ENCODE peak calls at places on chromosomes 4 and X, in six cellular contexts. G is GM23248, Y is hepatocyte, S is PC-3, U is neural progenitor cell, C is SK-N-SH. L is an unnamed sample.

GRCh38 chr4:123127218-123127617 is 204.8 kb upstream of the NUDT6 start:
- DNase-seq in G (peak; percentile 48), Y (no peak), S (peak; percentile 37), U (no peak), C (no peak), L (no peak)

GRCh38 chr4:184231573-184231972 is 13.9 kb upstream of the ENPP6 start:
- DNase-seq in G (no peak), Y (no peak), S (no peak), U (no peak), C (no peak), L (no peak)

GRCh38 chr4:6889101-6889735 is 20.4 kb upstream of the TBC1D14 start:
- DNase-seq in G (no peak), Y (no peak), S (no peak), U (no peak), C (no peak), L (no peak)

GRCh38 chr4:97525236-97525635 is 618.0 kb downstream of the STPG2 start:
- DNase-seq in G (no peak), Y (no peak), S (no peak), U (no peak), C (no peak), L (no peak)

GRCh38 chr4:98510757-98511517 is 147.5 kb downstream of the TSPAN5 start:
- DNase-seq in G (peak; percentile 89), Y (no peak), S (no peak), U (no peak), C (no peak), L (no peak)

GRCh38 chr4:126051709-126052424 is 737.1 kb downstream of the FAT4 start:
- DNase-seq in G (peak; percentile 76), Y (peak; percentile 54), S (peak; percentile 20), U (no peak), C (no peak), L (no peak)

GRCh38 chrX:136667446-136668168 is 19.6 kb downstream of the CD40LG start:
- DNase-seq in G (no peak), Y (no peak), S (no peak), U (no peak), C (no peak), L (no peak)

GRCh38 chr4:138775890-138776289 is 239.7 kb upstream of the NOCT start:
- DNase-seq in G (peak; percentile 56), Y (peak; percentile 44), S (no peak), U (peak; percentile 13), C (no peak), L (no peak)

GRCh38 chr4:77699731-77700210 is 94.2 kb downstream of the CXCL13 start:
- DNase-seq in G (peak; percentile 73), Y (peak; percentile 67), S (peak; percentile 58), U (peak; percentile 70), C (peak; percentile 24), L (no peak)

GRCh38 chrX:139560221-139560620 is 29.7 kb downstream of the F9 start:
- DNase-seq in G (peak; percentile 47), Y (no peak), S (peak; percentile 29), U (no peak), C (no peak), L (no peak)

GRCh38 chr4:119788334-119789266 is 160.0 kb upstream of the PDE5A start:
- DNase-seq in G (no peak), Y (no peak), S (no peak), U (no peak), C (no peak), L (no peak)

GRCh38 chr4:3729885-3730226 is 36.3 kb upstream of the ADRA2C start:
- DNase-seq in G (no peak), Y (no peak), S (peak; percentile 2), U (no peak), C (no peak), L (no peak)

GRCh38 chr4:81465668-81466357 is 5.9 kb downstream of the RASGEF1B start:
- DNase-seq in G (no peak), Y (no peak), S (no peak), U (no peak), C (no peak), L (no peak)

GRCh38 chrX:20361081-20361889 is 94.6 kb upstream of the RPS6KA3 start:
- DNase-seq in G (peak; percentile 65), Y (peak; percentile 17), S (no peak), U (peak; percentile 17), C (no peak), L (no peak)

GRCh38 chrX:70133303-70134115 is at the start of gene IGBP1:
- DNase-seq in G (peak; percentile 87), Y (peak; percentile 89), S (peak; percentile 80), U (peak; percentile 88), C (peak; percentile 86), L (peak; percentile 77)

GRCh38 chr4:150078041-150078995 is at the start of gene DCLK2:
- DNase-seq in G (peak; percentile 90), Y (peak; percentile 79), S (peak; percentile 50), U (peak; percentile 90), C (peak; percentile 95), L (peak; percentile 21)

GRCh38 chrX:39874202-39874816 is 223.4 kb downstream of the BCOR start:
- DNase-seq in G (no peak), Y (no peak), S (peak; percentile 74), U (no peak), C (no peak), L (no peak)

GRCh38 chrX:41045960-41046567 is 39.2 kb upstream of the USP9X start:
- DNase-seq in G (peak; percentile 43), Y (peak; percentile 31), S (no peak), U (peak; percentile 68), C (no peak), L (no peak)

GRCh38 chr4:152935138-152935537 is 985 bp upstream of the FHDC1 start:
- DNase-seq in G (no peak), Y (peak; percentile 62), S (peak; percentile 32), U (peak; percentile 76), C (no peak), L (peak; percentile 16)

GRCh38 chrX:71997320-71997719 is 86.7 kb downstream of the NHSL2 start:
- DNase-seq in G (no peak), Y (no peak), S (no peak), U (no peak), C (no peak), L (no peak)

GRCh38 chr4:86472377-86473019 is 112.6 kb upstream of the MAPK10 start:
- DNase-seq in G (no peak), Y (no peak), S (no peak), U (no peak), C (no peak), L (no peak)

GRCh38 chr4:8439168-8439567 is 1.4 kb downstream of the ACOX3 start:
- DNase-seq in G (no peak), Y (no peak), S (peak; percentile 47), U (no peak), C (no peak), L (no peak)

GRCh38 chrX:78838709-78839108 is 91.2 kb downstream of the LPAR4 start:
- DNase-seq in G (no peak), Y (no peak), S (peak; percentile 5), U (no peak), C (no peak), L (no peak)
- TF ChIP-seq EZH2phosphoT487 in G (no peak), Y (no peak), S (no peak), U (no peak), C (no peak), L (no peak)

DNA sequence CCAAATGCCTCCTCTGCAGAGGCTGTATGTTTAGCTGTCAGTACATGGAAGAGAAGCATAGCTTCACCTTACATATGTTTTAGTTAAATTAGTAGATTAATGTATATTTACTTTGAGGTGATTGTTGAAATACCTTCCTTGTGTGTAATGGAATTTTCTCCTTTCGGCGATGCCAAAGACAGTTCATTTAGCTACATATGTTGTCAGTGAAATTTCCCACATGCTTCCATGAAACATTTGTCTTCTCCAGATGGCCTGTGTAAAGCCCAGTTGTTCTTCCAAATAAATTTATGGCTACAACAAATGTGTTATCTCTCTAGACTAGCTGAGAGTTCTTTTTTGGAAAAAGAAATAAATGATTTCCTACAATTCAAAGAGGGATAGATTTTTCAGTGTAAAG is 95.2 kb downstream of the GPAT3 start:
- DNase-seq in G (peak; percentile 29), Y (peak; percentile 48), S (no peak), U (no peak), C (no peak), L (no peak)
- TF ChIP-seq EZH2phosphoT487 in G (no peak), Y (no peak), S (no peak), U (no peak), C (no peak), L (no peak)

GRCh38 chr4:15754323-15754722 is 23.8 kb upstream of the CD38 start:
- DNase-seq in G (peak; percentile 18), Y (no peak), S (peak; percentile 10), U (no peak), C (no peak), L (no peak)
- TF ChIP-seq EZH2phosphoT487 in G (no peak), Y (no peak), S (no peak), U (no peak), C (no peak), L (no peak)

GRCh38 chrX:435536-436122 is 48.9 kb upstream of the PPP2R3B start:
- DNase-seq in G (no peak), Y (no peak), S (no peak), U (no peak), C (no peak), L (no peak)
- TF ChIP-seq EZH2phosphoT487 in G (no peak), Y (no peak), S (no peak), U (no peak), C (no peak), L (no peak)

GRCh38 chrX:34300871-34301270 is 168.8 kb upstream of the FAM47A start:
- DNase-seq in G (peak; percentile 28), Y (peak; percentile 73), S (peak; percentile 52), U (peak; percentile 74), C (peak; percentile 13), L (peak; percentile 0)
- TF ChIP-seq EZH2phosphoT487 in G (no peak), Y (no peak), S (no peak), U (no peak), C (no peak), L (no peak)

GRCh38 chrX:87736576-87736975 is 219.0 kb downstream of the KLHL4 start:
- DNase-seq in G (no peak), Y (no peak), S (no peak), U (no peak), C (no peak), L (no peak)
- TF ChIP-seq EZH2phosphoT487 in G (no peak), Y (no peak), S (no peak), U (no peak), C (no peak), L (no peak)

DNA sequence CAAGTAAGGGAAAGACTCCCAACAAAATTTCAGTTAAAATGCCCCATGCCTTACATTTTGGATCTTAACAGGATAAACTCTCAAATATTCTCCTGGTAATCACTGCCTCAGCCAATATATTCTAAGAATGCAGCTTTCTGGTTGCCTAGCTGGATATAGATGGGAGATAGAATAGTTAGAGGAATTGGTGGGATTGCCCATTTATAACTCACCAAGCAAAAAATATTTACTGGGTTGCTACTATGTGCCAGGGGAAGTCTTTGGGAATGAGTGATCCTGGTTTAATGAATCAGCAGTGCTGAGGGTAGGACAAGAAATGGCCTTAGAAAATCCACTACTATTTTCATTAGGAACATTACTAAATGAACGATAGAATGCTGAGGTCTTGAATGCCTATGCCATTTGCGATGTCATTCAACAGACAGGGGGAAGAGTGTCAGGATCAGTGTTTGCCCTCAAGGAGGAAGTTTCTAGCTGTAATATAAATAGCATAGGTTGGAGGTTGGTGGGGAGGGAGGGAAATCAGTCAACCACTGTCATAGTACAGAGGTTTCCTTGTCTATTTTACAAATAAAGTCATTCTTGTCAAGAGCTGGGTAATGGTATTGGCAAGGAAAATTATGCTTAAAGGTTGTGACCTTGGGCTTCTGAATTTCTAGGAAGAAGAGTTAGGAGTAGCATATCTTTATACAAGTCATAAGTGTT is 63.5 kb downstream of the ENOPH1 start:
- DNase-seq in G (peak; percentile 79), Y (no peak), S (no peak), U (no peak), C (no peak), L (no peak)
- TF ChIP-seq EZH2phosphoT487 in G (no peak), Y (no peak), S (no peak), U (no peak), C (no peak), L (no peak)